ENCODE peak calls at places on chromosomes 3 and 15, in eight cellular contexts. W, T, K, D, Z, E, C and O are unnamed samples.

GRCh38 chr3:70096376-70097055 is 97.0 kb downstream of the SAMMSON start:
- DNase-seq in E (no peak), T (no peak), C (no peak), K (no peak), Z (no peak), D (no peak), W (no peak), O (no peak)

GRCh38 chr3:9903238-9903624 is 583 bp downstream of the IL17RE start:
- DNase-seq in D (no peak), K (no peak), W (no peak), C (no peak), T (no peak), E (no peak), Z (no peak), O (no peak)

GRCh38 chr15:79116771-79117170 is 26.2 kb upstream of the RASGRF1 start:
- DNase-seq in W (no peak), E (no peak), C (no peak), K (no peak), D (no peak), T (no peak), Z (no peak), O (no peak)

GRCh38 chr15:80031841-80032240 is 27.6 kb upstream of the ZFAND6 start:
- DNase-seq in C (no peak), D (no peak), E (no peak), Z (peak), T (no peak), K (no peak), W (no peak), O (no peak)

GRCh38 chr3:48546203-48546829 is 10.3 kb downstream of the PFKFB4 start:
- DNase-seq in Z (no peak), E (no peak), D (no peak), K (no peak), W (peak), T (no peak), C (no peak), O (no peak)

GRCh38 chr3:3178498-3179328 is 778 bp downstream of the CRBN start:
- DNase-seq in C (no peak), Z (no peak), T (no peak), K (no peak), D (no peak), E (no peak), W (no peak), O (no peak)

GRCh38 chr3:177191108-177191779 is 6.0 kb downstream of the TBL1XR1 start:
- DNase-seq in K (no peak), T (no peak), E (no peak), Z (no peak), D (no peak), C (no peak), W (no peak), O (no peak)

GRCh38 chr3:73029321-73029796 is 32.1 kb upstream of the EBLN2 start:
- DNase-seq in E (no peak), W (no peak), C (no peak), K (no peak), D (peak), T (no peak), Z (no peak), O (no peak)

GRCh38 chr3:139561959-139562676 is 22.6 kb upstream of the RBP1 start:
- DNase-seq in E (peak), W (no peak), K (no peak), D (peak), T (no peak), C (no peak), Z (peak), O (no peak)

GRCh38 chr3:64380539-64380938 is 155.3 kb upstream of the PRICKLE2 start:
- DNase-seq in K (no peak), E (no peak), Z (no peak), T (no peak), D (no peak), C (no peak), W (no peak), O (no peak)

GRCh38 chr15:27336676-27337075 is 365.7 kb downstream of the GABRG3 start:
- DNase-seq in C (no peak), T (no peak), Z (no peak), D (no peak), E (no peak), K (no peak), W (no peak), O (no peak)

GRCh38 chr15:88835646-88836045 is 32.4 kb downstream of the ACAN start:
- DNase-seq in C (no peak), Z (no peak), K (no peak), E (no peak), D (no peak), T (no peak), W (no peak), O (no peak)

GRCh38 chr3:169008772-169009358 is 654.6 kb downstream of the MECOM start:
- DNase-seq in E (no peak), C (no peak), T (no peak), D (no peak), W (no peak), Z (peak), K (no peak), O (no peak)

GRCh38 chr3:150110097-150110496 is 139.4 kb upstream of the PFN2 start:
- DNase-seq in E (peak), Z (peak), T (no peak), D (no peak), C (no peak), K (no peak), W (no peak), O (no peak)